ENCODE peak calls at places on chromosomes 11 and 22, in nine cellular contexts. One of them, this sample, is unnamed.

GRCh38 chr11:65571940-65572339 is 398 bp upstream of the FAM89B start:
- DNase-seq in hypothalamus: no peak
- DNase-seq in CD4-positive, alpha-beta memory T cell: peak; percentile 51
- DNase-seq in activated naive CD8-positive, alpha-beta T cell treated with anti-CD3 and anti-CD28 coated beads, Interleukin-2, amount 50 U/mL, for 24 hours: no peak
- DNase-seq in RWPE1: peak; percentile 65
- DNase-seq in amygdala: no peak
- DNase-seq in kidney glomerular epithelial cell: no peak
- DNase-seq in IMR-90: peak; percentile 44
- DNase-seq in left kidney: peak; percentile 81
- DNase-seq in this sample: no peak

GRCh38 chr22:17862646-17863181 is 88.4 kb upstream of the BID start:
- DNase-seq in hypothalamus: no peak
- DNase-seq in CD4-positive, alpha-beta memory T cell: no peak
- DNase-seq in activated naive CD8-positive, alpha-beta T cell treated with anti-CD3 and anti-CD28 coated beads, Interleukin-2, amount 50 U/mL, for 24 hours: no peak
- DNase-seq in RWPE1: no peak
- DNase-seq in amygdala: no peak
- DNase-seq in kidney glomerular epithelial cell: no peak
- DNase-seq in IMR-90: no peak
- DNase-seq in left kidney: no peak
- DNase-seq in this sample: peak; percentile 7

GRCh38 chr11:75626692-75627536 is 41.9 kb downstream of the MAP6 start:
- DNase-seq in hypothalamus: no peak
- DNase-seq in CD4-positive, alpha-beta memory T cell: no peak
- DNase-seq in activated naive CD8-positive, alpha-beta T cell treated with anti-CD3 and anti-CD28 coated beads, Interleukin-2, amount 50 U/mL, for 24 hours: no peak
- DNase-seq in RWPE1: no peak
- DNase-seq in amygdala: no peak
- DNase-seq in kidney glomerular epithelial cell: no peak
- DNase-seq in IMR-90: peak; percentile 71
- DNase-seq in left kidney: peak; percentile 49
- DNase-seq in this sample: no peak

GRCh38 chr11:92130432-92130831 is 94.2 kb upstream of the FAT3 start:
- DNase-seq in hypothalamus: no peak
- DNase-seq in CD4-positive, alpha-beta memory T cell: no peak
- DNase-seq in activated naive CD8-positive, alpha-beta T cell treated with anti-CD3 and anti-CD28 coated beads, Interleukin-2, amount 50 U/mL, for 24 hours: no peak
- DNase-seq in RWPE1: peak; percentile 10
- DNase-seq in amygdala: no peak
- DNase-seq in kidney glomerular epithelial cell: peak; percentile 66
- DNase-seq in IMR-90: peak; percentile 8
- DNase-seq in left kidney: no peak
- DNase-seq in this sample: no peak

GRCh38 chr11:7219457-7219856 is 32.2 kb upstream of the SYT9 start:
- DNase-seq in hypothalamus: no peak
- DNase-seq in CD4-positive, alpha-beta memory T cell: no peak
- DNase-seq in activated naive CD8-positive, alpha-beta T cell treated with anti-CD3 and anti-CD28 coated beads, Interleukin-2, amount 50 U/mL, for 24 hours: no peak
- DNase-seq in RWPE1: no peak
- DNase-seq in amygdala: no peak
- DNase-seq in kidney glomerular epithelial cell: no peak
- DNase-seq in IMR-90: no peak
- DNase-seq in left kidney: no peak
- DNase-seq in this sample: no peak

GRCh38 chr11:19429108-19429760 is 188.5 kb upstream of the E2F8 start:
- DNase-seq in hypothalamus: no peak
- DNase-seq in CD4-positive, alpha-beta memory T cell: no peak
- DNase-seq in activated naive CD8-positive, alpha-beta T cell treated with anti-CD3 and anti-CD28 coated beads, Interleukin-2, amount 50 U/mL, for 24 hours: no peak
- DNase-seq in RWPE1: no peak
- DNase-seq in amygdala: no peak
- DNase-seq in kidney glomerular epithelial cell: no peak
- DNase-seq in IMR-90: no peak
- DNase-seq in left kidney: no peak
- DNase-seq in this sample: no peak

GRCh38 chr11:17343907-17344306 is 7.7 kb upstream of the NCR3LG1 start:
- DNase-seq in hypothalamus: no peak
- DNase-seq in CD4-positive, alpha-beta memory T cell: no peak
- DNase-seq in activated naive CD8-positive, alpha-beta T cell treated with anti-CD3 and anti-CD28 coated beads, Interleukin-2, amount 50 U/mL, for 24 hours: peak; percentile 62
- DNase-seq in RWPE1: peak; percentile 59
- DNase-seq in amygdala: no peak
- DNase-seq in kidney glomerular epithelial cell: peak; percentile 21
- DNase-seq in IMR-90: peak; percentile 87
- DNase-seq in left kidney: no peak
- DNase-seq in this sample: peak; percentile 85

GRCh38 chr11:47523491-47524199 is 29.3 kb downstream of the CELF1 start:
- DNase-seq in hypothalamus: no peak
- DNase-seq in CD4-positive, alpha-beta memory T cell: no peak
- DNase-seq in activated naive CD8-positive, alpha-beta T cell treated with anti-CD3 and anti-CD28 coated beads, Interleukin-2, amount 50 U/mL, for 24 hours: no peak
- DNase-seq in RWPE1: peak; percentile 78
- DNase-seq in amygdala: no peak
- DNase-seq in kidney glomerular epithelial cell: peak; percentile 66
- DNase-seq in IMR-90: peak; percentile 87
- DNase-seq in left kidney: peak; percentile 58
- DNase-seq in this sample: peak; percentile 85

GRCh38 chr11:102430158-102430836 is 22.3 kb downstream of the TMEM123 start:
- DNase-seq in hypothalamus: no peak
- DNase-seq in CD4-positive, alpha-beta memory T cell: no peak
- DNase-seq in activated naive CD8-positive, alpha-beta T cell treated with anti-CD3 and anti-CD28 coated beads, Interleukin-2, amount 50 U/mL, for 24 hours: no peak
- DNase-seq in RWPE1: no peak
- DNase-seq in amygdala: no peak
- DNase-seq in kidney glomerular epithelial cell: no peak
- DNase-seq in IMR-90: peak; percentile 70
- DNase-seq in left kidney: peak; percentile 27
- DNase-seq in this sample: peak; percentile 46

GRCh38 chr11:116576523-116576922 is 196.3 kb downstream of the BUD13 start:
- DNase-seq in hypothalamus: no peak
- DNase-seq in CD4-positive, alpha-beta memory T cell: no peak
- DNase-seq in activated naive CD8-positive, alpha-beta T cell treated with anti-CD3 and anti-CD28 coated beads, Interleukin-2, amount 50 U/mL, for 24 hours: no peak
- DNase-seq in RWPE1: peak; percentile 34
- DNase-seq in amygdala: no peak
- DNase-seq in kidney glomerular epithelial cell: no peak
- DNase-seq in IMR-90: no peak
- DNase-seq in left kidney: no peak
- DNase-seq in this sample: no peak

GRCh38 chr11:65224939-65225283 is 36.9 kb upstream of the POLA2 start:
- DNase-seq in hypothalamus: no peak
- DNase-seq in CD4-positive, alpha-beta memory T cell: no peak
- DNase-seq in activated naive CD8-positive, alpha-beta T cell treated with anti-CD3 and anti-CD28 coated beads, Interleukin-2, amount 50 U/mL, for 24 hours: no peak
- DNase-seq in RWPE1: peak; percentile 57
- DNase-seq in amygdala: no peak
- DNase-seq in kidney glomerular epithelial cell: peak; percentile 14
- DNase-seq in IMR-90: peak; percentile 79
- DNase-seq in left kidney: peak; percentile 26
- DNase-seq in this sample: peak; percentile 60

GRCh38 chr22:36443198-36443770 is 38.2 kb downstream of the TXN2 start:
- DNase-seq in hypothalamus: no peak
- DNase-seq in CD4-positive, alpha-beta memory T cell: no peak
- DNase-seq in activated naive CD8-positive, alpha-beta T cell treated with anti-CD3 and anti-CD28 coated beads, Interleukin-2, amount 50 U/mL, for 24 hours: no peak
- DNase-seq in RWPE1: no peak
- DNase-seq in amygdala: no peak
- DNase-seq in kidney glomerular epithelial cell: no peak
- DNase-seq in IMR-90: no peak
- DNase-seq in left kidney: peak; percentile 61
- DNase-seq in this sample: peak; percentile 78

GRCh38 chr22:20392983-20393704 is 807 bp upstream of the ZNF74 start:
- DNase-seq in hypothalamus: no peak
- DNase-seq in CD4-positive, alpha-beta memory T cell: no peak
- DNase-seq in activated naive CD8-positive, alpha-beta T cell treated with anti-CD3 and anti-CD28 coated beads, Interleukin-2, amount 50 U/mL, for 24 hours: peak; percentile 10
- DNase-seq in RWPE1: no peak
- DNase-seq in amygdala: no peak
- DNase-seq in kidney glomerular epithelial cell: no peak
- DNase-seq in IMR-90: no peak
- DNase-seq in left kidney: no peak
- DNase-seq in this sample: no peak

GRCh38 chr22:44750481-44750880 is 1.9 kb upstream of the ARHGAP8 start:
- DNase-seq in hypothalamus: no peak
- DNase-seq in CD4-positive, alpha-beta memory T cell: no peak
- DNase-seq in activated naive CD8-positive, alpha-beta T cell treated with anti-CD3 and anti-CD28 coated beads, Interleukin-2, amount 50 U/mL, for 24 hours: no peak
- DNase-seq in RWPE1: no peak
- DNase-seq in amygdala: no peak
- DNase-seq in kidney glomerular epithelial cell: no peak
- DNase-seq in IMR-90: no peak
- DNase-seq in left kidney: no peak
- DNase-seq in this sample: no peak

GRCh38 chr22:28112548-28113043 is 193.5 kb upstream of the PITPNB start:
- DNase-seq in hypothalamus: no peak
- DNase-seq in CD4-positive, alpha-beta memory T cell: no peak
- DNase-seq in activated naive CD8-positive, alpha-beta T cell treated with anti-CD3 and anti-CD28 coated beads, Interleukin-2, amount 50 U/mL, for 24 hours: no peak
- DNase-seq in RWPE1: peak; percentile 1
- DNase-seq in amygdala: no peak
- DNase-seq in kidney glomerular epithelial cell: peak; percentile 64
- DNase-seq in IMR-90: peak; percentile 43
- DNase-seq in left kidney: peak; percentile 71
- DNase-seq in this sample: peak; percentile 63

GRCh38 chr22:49824936-49825335 is 2.7 kb downstream of the BRD1 start:
- DNase-seq in hypothalamus: no peak
- DNase-seq in CD4-positive, alpha-beta memory T cell: no peak
- DNase-seq in activated naive CD8-positive, alpha-beta T cell treated with anti-CD3 and anti-CD28 coated beads, Interleukin-2, amount 50 U/mL, for 24 hours: no peak
- DNase-seq in RWPE1: no peak
- DNase-seq in amygdala: no peak
- DNase-seq in kidney glomerular epithelial cell: no peak
- DNase-seq in IMR-90: no peak
- DNase-seq in left kidney: no peak
- DNase-seq in this sample: no peak

GRCh38 chr22:41780714-41781507 is 19.6 kb upstream of the CCDC134 start:
- DNase-seq in hypothalamus: no peak
- DNase-seq in CD4-positive, alpha-beta memory T cell: peak; percentile 90
- DNase-seq in activated naive CD8-positive, alpha-beta T cell treated with anti-CD3 and anti-CD28 coated beads, Interleukin-2, amount 50 U/mL, for 24 hours: peak; percentile 85
- DNase-seq in RWPE1: no peak
- DNase-seq in amygdala: peak; percentile 10
- DNase-seq in kidney glomerular epithelial cell: no peak
- DNase-seq in IMR-90: peak; percentile 63
- DNase-seq in left kidney: peak; percentile 71
- DNase-seq in this sample: no peak

GRCh38 chr11:15865212-15865987 is 490.9 kb downstream of the SOX6 start:
- DNase-seq in hypothalamus: no peak
- DNase-seq in CD4-positive, alpha-beta memory T cell: no peak
- DNase-seq in activated naive CD8-positive, alpha-beta T cell treated with anti-CD3 and anti-CD28 coated beads, Interleukin-2, amount 50 U/mL, for 24 hours: no peak
- DNase-seq in RWPE1: peak; percentile 74
- DNase-seq in amygdala: no peak
- DNase-seq in kidney glomerular epithelial cell: no peak
- DNase-seq in IMR-90: no peak
- DNase-seq in left kidney: no peak
- DNase-seq in this sample: no peak

GRCh38 chr11:77244277-77245014 is 57.0 kb downstream of the GDPD4 start:
- DNase-seq in hypothalamus: no peak
- DNase-seq in CD4-positive, alpha-beta memory T cell: no peak
- DNase-seq in activated naive CD8-positive, alpha-beta T cell treated with anti-CD3 and anti-CD28 coated beads, Interleukin-2, amount 50 U/mL, for 24 hours: no peak
- DNase-seq in RWPE1: peak; percentile 64
- DNase-seq in amygdala: no peak
- DNase-seq in kidney glomerular epithelial cell: peak; percentile 16
- DNase-seq in IMR-90: peak; percentile 85
- DNase-seq in left kidney: no peak
- DNase-seq in this sample: peak; percentile 84

GRCh38 chr11:61820174-61820573 is 3.4 kb upstream of the FADS1 start:
- DNase-seq in hypothalamus: no peak
- DNase-seq in CD4-positive, alpha-beta memory T cell: no peak
- DNase-seq in activated naive CD8-positive, alpha-beta T cell treated with anti-CD3 and anti-CD28 coated beads, Interleukin-2, amount 50 U/mL, for 24 hours: no peak
- DNase-seq in RWPE1: peak; percentile 83
- DNase-seq in amygdala: no peak
- DNase-seq in kidney glomerular epithelial cell: peak; percentile 51
- DNase-seq in IMR-90: peak; percentile 65
- DNase-seq in left kidney: no peak
- DNase-seq in this sample: peak; percentile 56

GRCh38 chr11:60165538-60165937 is 17.3 kb downstream of the MS4A6A start:
- DNase-seq in hypothalamus: no peak
- DNase-seq in CD4-positive, alpha-beta memory T cell: no peak
- DNase-seq in activated naive CD8-positive, alpha-beta T cell treated with anti-CD3 and anti-CD28 coated beads, Interleukin-2, amount 50 U/mL, for 24 hours: no peak
- DNase-seq in RWPE1: no peak
- DNase-seq in amygdala: no peak
- DNase-seq in kidney glomerular epithelial cell: no peak
- DNase-seq in IMR-90: no peak
- DNase-seq in left kidney: no peak
- DNase-seq in this sample: no peak

GRCh38 chr11:134939046-134939445 is 527.0 kb upstream of the B3GAT1 start:
- DNase-seq in hypothalamus: no peak
- DNase-seq in CD4-positive, alpha-beta memory T cell: no peak
- DNase-seq in activated naive CD8-positive, alpha-beta T cell treated with anti-CD3 and anti-CD28 coated beads, Interleukin-2, amount 50 U/mL, for 24 hours: no peak
- DNase-seq in RWPE1: no peak
- DNase-seq in amygdala: no peak
- DNase-seq in kidney glomerular epithelial cell: no peak
- DNase-seq in IMR-90: no peak
- DNase-seq in left kidney: no peak
- DNase-seq in this sample: no peak

GRCh38 chr11:96470521-96470920 is 80.7 kb downstream of the JRKL start:
- DNase-seq in hypothalamus: no peak
- DNase-seq in CD4-positive, alpha-beta memory T cell: no peak
- DNase-seq in activated naive CD8-positive, alpha-beta T cell treated with anti-CD3 and anti-CD28 coated beads, Interleukin-2, amount 50 U/mL, for 24 hours: no peak
- DNase-seq in RWPE1: no peak
- DNase-seq in amygdala: no peak
- DNase-seq in kidney glomerular epithelial cell: no peak
- DNase-seq in IMR-90: no peak
- DNase-seq in left kidney: no peak
- DNase-seq in this sample: no peak

GRCh38 chr11:110088535-110089344 is 4.5 kb upstream of the ZC3H12C start:
- DNase-seq in hypothalamus: no peak
- DNase-seq in CD4-positive, alpha-beta memory T cell: no peak
- DNase-seq in activated naive CD8-positive, alpha-beta T cell treated with anti-CD3 and anti-CD28 coated beads, Interleukin-2, amount 50 U/mL, for 24 hours: no peak
- DNase-seq in RWPE1: no peak
- DNase-seq in amygdala: no peak
- DNase-seq in kidney glomerular epithelial cell: no peak
- DNase-seq in IMR-90: no peak
- DNase-seq in left kidney: no peak
- DNase-seq in this sample: no peak

GRCh38 chr11:8056810-8057463 is 24.1 kb upstream of the TUB start:
- DNase-seq in hypothalamus: no peak
- DNase-seq in CD4-positive, alpha-beta memory T cell: no peak
- DNase-seq in activated naive CD8-positive, alpha-beta T cell treated with anti-CD3 and anti-CD28 coated beads, Interleukin-2, amount 50 U/mL, for 24 hours: no peak
- DNase-seq in RWPE1: no peak
- DNase-seq in amygdala: no peak
- DNase-seq in kidney glomerular epithelial cell: no peak
- DNase-seq in IMR-90: peak; percentile 68
- DNase-seq in left kidney: no peak
- DNase-seq in this sample: peak; percentile 67

GRCh38 chr11:93921695-93922468 is 71.5 kb upstream of the VSTM5 start:
- DNase-seq in hypothalamus: no peak
- DNase-seq in CD4-positive, alpha-beta memory T cell: no peak
- DNase-seq in activated naive CD8-positive, alpha-beta T cell treated with anti-CD3 and anti-CD28 coated beads, Interleukin-2, amount 50 U/mL, for 24 hours: peak; percentile 18
- DNase-seq in RWPE1: peak; percentile 63
- DNase-seq in amygdala: no peak
- DNase-seq in kidney glomerular epithelial cell: peak; percentile 49
- DNase-seq in IMR-90: peak; percentile 72
- DNase-seq in left kidney: peak; percentile 65
- DNase-seq in this sample: peak; percentile 65

GRCh38 chr11:10322830-10323792 is 18.2 kb downstream of the ADM start:
- DNase-seq in hypothalamus: no peak
- DNase-seq in CD4-positive, alpha-beta memory T cell: peak; percentile 48
- DNase-seq in activated naive CD8-positive, alpha-beta T cell treated with anti-CD3 and anti-CD28 coated beads, Interleukin-2, amount 50 U/mL, for 24 hours: peak; percentile 49
- DNase-seq in RWPE1: peak; percentile 71
- DNase-seq in amygdala: no peak
- DNase-seq in kidney glomerular epithelial cell: peak; percentile 76
- DNase-seq in IMR-90: peak; percentile 93
- DNase-seq in left kidney: peak; percentile 82
- DNase-seq in this sample: peak; percentile 91

GRCh38 chr11:67542169-67542568 is 18.9 kb upstream of the CABP2 start:
- DNase-seq in hypothalamus: no peak
- DNase-seq in CD4-positive, alpha-beta memory T cell: no peak
- DNase-seq in activated naive CD8-positive, alpha-beta T cell treated with anti-CD3 and anti-CD28 coated beads, Interleukin-2, amount 50 U/mL, for 24 hours: no peak
- DNase-seq in RWPE1: no peak
- DNase-seq in amygdala: no peak
- DNase-seq in kidney glomerular epithelial cell: no peak
- DNase-seq in IMR-90: no peak
- DNase-seq in left kidney: peak; percentile 67
- DNase-seq in this sample: no peak

GRCh38 chr22:27514612-27515011 is 286.9 kb downstream of the MN1 start:
- DNase-seq in hypothalamus: no peak
- DNase-seq in CD4-positive, alpha-beta memory T cell: no peak
- DNase-seq in activated naive CD8-positive, alpha-beta T cell treated with anti-CD3 and anti-CD28 coated beads, Interleukin-2, amount 50 U/mL, for 24 hours: no peak
- DNase-seq in RWPE1: no peak
- DNase-seq in amygdala: no peak
- DNase-seq in kidney glomerular epithelial cell: no peak
- DNase-seq in IMR-90: no peak
- DNase-seq in left kidney: no peak
- DNase-seq in this sample: no peak

GRCh38 chr11:108498816-108499408 is 728 bp upstream of the POGLUT3 start:
- DNase-seq in hypothalamus: no peak
- DNase-seq in CD4-positive, alpha-beta memory T cell: no peak
- DNase-seq in activated naive CD8-positive, alpha-beta T cell treated with anti-CD3 and anti-CD28 coated beads, Interleukin-2, amount 50 U/mL, for 24 hours: no peak
- DNase-seq in RWPE1: no peak
- DNase-seq in amygdala: no peak
- DNase-seq in kidney glomerular epithelial cell: no peak
- DNase-seq in IMR-90: no peak
- DNase-seq in left kidney: peak; percentile 21
- DNase-seq in this sample: no peak

GRCh38 chr11:69923641-69924307 is 104.6 kb upstream of the FGF3 start:
- DNase-seq in hypothalamus: no peak
- DNase-seq in CD4-positive, alpha-beta memory T cell: no peak
- DNase-seq in activated naive CD8-positive, alpha-beta T cell treated with anti-CD3 and anti-CD28 coated beads, Interleukin-2, amount 50 U/mL, for 24 hours: no peak
- DNase-seq in RWPE1: no peak
- DNase-seq in amygdala: no peak
- DNase-seq in kidney glomerular epithelial cell: no peak
- DNase-seq in IMR-90: no peak
- DNase-seq in left kidney: no peak
- DNase-seq in this sample: no peak

This sample was measured in LHCN-M2.